ENCODE peak calls at places on chromosomes 3 and 15, in six cellular contexts. L, Q, S, F, R and Z are unnamed samples.

GRCh38 chr3:174756200-174756829 is 102.8 kb upstream of the NAALADL2 start:
- DNase-seq in L (no peak), Q (no peak), S (no peak), F (no peak), R (no peak), Z (no peak)

GRCh38 chr15:90451215-90451850 is 63.3 kb downstream of the IQGAP1 start:
- DNase-seq in S (no peak), R (no peak), Q (no peak), L (no peak), F (no peak), Z (no peak)

GRCh38 chr15:51403946-51404695 is 62.7 kb downstream of the GLDN start:
- DNase-seq in R (no peak), S (no peak), L (no peak), Q (no peak), F (no peak), Z (no peak)

GRCh38 chr15:68232937-68233336 is 3.4 kb upstream of the CLN6 start:
- DNase-seq in R (no peak), L (no peak), S (no peak), Q (no peak), F (no peak), Z (no peak)

GRCh38 chr15:100457201-100457600 is 71.5 kb downstream of the CERS3 start:
- DNase-seq in F (no peak), L (no peak), S (no peak), R (no peak), Q (no peak), Z (no peak)

GRCh38 chr15:68536331-68537095 is 42.3 kb upstream of the CORO2B start:
- DNase-seq in R (no peak), L (no peak), F (no peak), Q (no peak), S (no peak), Z (no peak)

GRCh38 chr15:90553248-90553745 is 23.6 kb downstream of the CRTC3 start:
- DNase-seq in S (no peak), Q (no peak), F (no peak), L (no peak), R (peak; percentile 20), Z (no peak)

GRCh38 chr15:73983211-73983727 is 8.8 kb downstream of the STOML1 start:
- DNase-seq in R (peak; percentile 70), Q (no peak), S (no peak), F (no peak), L (no peak), Z (no peak)